ENCODE peak calls at places on chromosomes 7 and 10, in six cellular contexts. A is SK-N-SH, C is HCT116, Z is GM12878, L is K562, U is HepG2. E is an unnamed sample.

GRCh38 chr7:112572669-112573301 is 92.0 kb downstream of the LSMEM1 start:
- DNase-seq in C (no peak), A (no peak), L (no peak), U (peak), Z (no peak), E (peak)

GRCh38 chr7:51847461-51848134 is 531.0 kb upstream of the COBL start:
- DNase-seq in A (no peak), U (no peak), Z (no peak), C (no peak), L (no peak), E (peak)

GRCh38 chr10:114933588-114933987 is 4.4 kb upstream of the TRUB1 start:
- DNase-seq in C (no peak), U (no peak), L (no peak), Z (no peak), A (no peak), E (no peak)

GRCh38 chr7:140726304-140726703 is 29.8 kb downstream of the NDUFB2 start:
- DNase-seq in U (peak), A (peak), Z (no peak), L (no peak), C (peak), E (peak)

GRCh38 chr10:124053971-124054370 is 39.4 kb downstream of the CHST15 start:
- DNase-seq in L (no peak), U (no peak), A (no peak), C (peak), Z (no peak), E (no peak)

GRCh38 chr10:4780782-4781181 is 45.2 kb upstream of the AKR1E2 start:
- DNase-seq in C (no peak), Z (no peak), L (no peak), A (peak), U (no peak), E (no peak)

GRCh38 chr7:3272691-3273141 is 28.3 kb upstream of the SDK1 start:
- DNase-seq in C (peak), A (no peak), L (no peak), U (no peak), Z (no peak), E (no peak)

GRCh38 chr7:20269726-20270125 is 52.5 kb upstream of the MACC1 start:
- DNase-seq in U (no peak), L (no peak), A (no peak), Z (no peak), C (no peak), E (no peak)

GRCh38 chr7:7098280-7098818 is 84.0 kb upstream of the C1GALT1 start:
- DNase-seq in C (no peak), Z (no peak), L (no peak), U (no peak), A (no peak), E (no peak)

GRCh38 chr7:101126651-101127459 is at the start of gene SERPINE1:
- DNase-seq in C (peak), A (peak), U (peak), Z (peak), L (peak), E (no peak)

GRCh38 chr10:31140716-31141115 is 109.1 kb upstream of the ZNF438 start:
- DNase-seq in C (no peak), U (no peak), A (no peak), L (no peak), Z (no peak), E (no peak)

GRCh38 chr10:80409121-80409520 is 770 bp downstream of the PRXL2A start:
- DNase-seq in Z (no peak), U (no peak), L (no peak), A (peak), C (no peak), E (no peak)

GRCh38 chr7:122303971-122304603 is 463 bp downstream of the FEZF1 start:
- DNase-seq in A (peak), C (no peak), U (no peak), Z (no peak), L (no peak), E (no peak)

GRCh38 chr10:4006051-4006450 is 221.0 kb upstream of the KLF6 start:
- DNase-seq in Z (no peak), L (no peak), U (no peak), A (no peak), C (no peak), E (no peak)

GRCh38 chr10:27541728-27542285 is 37.7 kb downstream of the RAB18 start:
- DNase-seq in U (no peak), C (no peak), L (no peak), Z (no peak), A (no peak), E (peak)

GRCh38 chr7:26637610-26638009 is 226.8 kb downstream of the SKAP2 start:
- DNase-seq in A (no peak), U (no peak), C (no peak), Z (no peak), L (no peak), E (no peak)

GRCh38 chr7:4525884-4526283 is 156.2 kb upstream of the FOXK1 start:
- DNase-seq in L (no peak), Z (no peak), A (no peak), C (no peak), U (no peak), E (no peak)

GRCh38 chr7:68785036-68785435 is 813.2 kb upstream of the AUTS2 start:
- DNase-seq in Z (no peak), U (no peak), A (no peak), L (no peak), C (no peak), E (no peak)

GRCh38 chr7:68789597-68789996 is 808.7 kb upstream of the AUTS2 start:
- DNase-seq in A (no peak), U (no peak), C (no peak), Z (no peak), L (no peak), E (no peak)

GRCh38 chr7:68787586-68787985 is 810.7 kb upstream of the AUTS2 start:
- DNase-seq in C (no peak), U (no peak), L (no peak), Z (no peak), A (no peak), E (no peak)

GRCh38 chr7:68783671-68784070 is 814.6 kb upstream of the AUTS2 start:
- DNase-seq in Z (no peak), U (no peak), A (no peak), L (no peak), C (no peak), E (no peak)
- TF ChIP-seq JUND in Z (no peak), U (no peak), A (no peak), L (no peak), C (no peak), E (no peak)

DNA sequence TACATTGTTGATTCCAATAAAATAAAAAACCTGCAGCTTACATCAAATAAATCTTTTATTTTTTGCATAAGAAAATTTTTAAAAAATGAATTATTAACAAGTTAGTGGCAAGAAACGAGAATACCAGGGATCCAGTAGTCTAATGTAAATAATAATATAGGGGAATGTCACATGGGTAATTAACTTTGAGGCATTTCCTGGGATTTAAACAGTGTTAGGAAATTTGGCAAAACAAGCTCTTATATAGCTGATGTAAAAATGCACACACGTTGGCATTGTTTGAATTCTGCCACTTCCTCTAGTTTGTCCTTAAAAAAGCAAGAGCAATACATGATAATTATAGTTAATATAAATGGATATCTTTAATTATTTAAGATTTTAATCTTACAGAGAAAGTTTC is 768.6 kb downstream of the CNTNAP2 start:
- DNase-seq in U (no peak), A (no peak), L (no peak), Z (no peak), C (no peak), E (no peak)
- TF ChIP-seq JUND in U (no peak), A (no peak), L (no peak), Z (no peak), C (no peak), E (no peak)

DNA sequence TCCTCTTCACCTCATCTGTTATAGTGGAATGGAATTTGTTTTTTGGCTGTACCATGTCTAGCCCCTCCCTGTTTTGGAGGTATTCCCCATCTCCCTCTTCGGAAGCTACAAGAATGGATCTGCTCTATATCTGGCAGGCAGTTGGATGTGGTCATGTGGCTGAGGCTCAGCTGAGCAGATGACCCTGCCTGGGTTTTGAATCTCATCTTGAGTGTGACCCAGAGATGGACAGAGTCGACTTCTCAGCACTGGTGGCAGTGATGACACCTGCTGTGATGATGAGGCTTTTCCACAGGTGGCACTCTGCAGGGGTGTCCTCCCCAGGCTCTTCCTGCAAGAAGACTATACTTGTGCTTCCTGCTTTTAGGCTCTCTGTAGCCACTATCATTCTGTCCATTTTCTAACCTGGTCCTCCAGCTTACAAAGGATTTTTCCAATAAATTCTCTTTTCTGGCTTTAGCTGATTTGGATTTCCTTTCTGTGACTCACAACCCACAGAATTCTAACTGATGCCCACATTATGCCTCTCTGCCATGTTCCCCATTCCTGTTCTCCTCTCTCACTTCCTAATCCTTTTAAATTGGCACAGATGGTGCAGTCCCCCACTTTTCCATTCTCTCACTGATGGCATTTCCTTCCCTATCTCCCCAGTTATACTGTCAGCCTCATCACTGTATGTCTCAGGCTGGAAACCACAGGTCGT is 7.5 kb upstream of the ARHGAP22 start:
- DNase-seq in U (no peak), Z (no peak), C (no peak), L (no peak), A (no peak), E (no peak)
- TF ChIP-seq JUND in U (no peak), Z (no peak), C (no peak), L (no peak), A (peak), E (no peak)

GRCh38 chr10:49283491-49283890 is 15.5 kb upstream of the C10orf71 start:
- DNase-seq in U (no peak), L (no peak), A (no peak), Z (no peak), C (no peak), E (no peak)
- TF ChIP-seq JUND in U (no peak), L (no peak), A (no peak), Z (no peak), C (no peak), E (no peak)

GRCh38 chr7:158473946-158474345 is 113.7 kb downstream of the PTPRN2 start:
- DNase-seq in U (no peak), Z (no peak), L (no peak), C (no peak), A (no peak), E (no peak)
- TF ChIP-seq JUND in U (no peak), Z (no peak), L (no peak), C (no peak), A (no peak), E (no peak)

GRCh38 chr7:127391591-127392181 is 822 bp downstream of the ZNF800 start:
- DNase-seq in Z (no peak), L (no peak), U (no peak), A (no peak), C (no peak), E (peak)

GRCh38 chr7:127390817-127391590 is 1.5 kb downstream of the ZNF800 start:
- DNase-seq in C (no peak), U (no peak), L (no peak), Z (no peak), A (no peak), E (no peak)

GRCh38 chr7:127393370-127394058 is 1.0 kb upstream of the ZNF800 start:
- DNase-seq in Z (no peak), U (no peak), L (no peak), C (no peak), A (peak), E (no peak)

GRCh38 chr7:127392566-127393369 is at the start of gene ZNF800:
- DNase-seq in A (peak), Z (no peak), C (peak), U (peak), L (peak), E (peak)

DNA sequence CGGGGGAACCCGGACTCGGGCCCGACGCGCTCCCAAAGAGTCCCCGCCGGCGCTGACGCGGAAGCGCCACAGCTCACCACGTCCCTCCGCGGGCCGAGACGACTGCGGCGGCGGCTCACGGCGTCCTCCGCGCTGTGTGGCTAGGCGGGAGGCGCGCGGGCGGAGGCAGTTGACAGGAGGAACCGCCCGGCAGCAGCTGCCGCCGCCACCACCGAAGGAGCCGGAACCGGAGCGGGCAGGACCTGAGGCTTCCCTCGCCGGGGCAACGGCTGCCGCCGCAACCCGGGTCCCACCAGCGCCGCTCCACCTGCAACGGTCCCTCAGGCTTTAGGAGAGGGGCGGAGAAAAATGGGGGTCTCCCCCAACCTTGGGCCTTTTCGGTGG is 334 bp downstream of the ZNF800 start:
- DNase-seq in U (no peak), L (peak), C (no peak), Z (no peak), A (peak), E (no peak)
- TF ChIP-seq JUND in U (no peak), L (no peak), C (no peak), Z (no peak), A (no peak), E (no peak)

GRCh38 chr10:45181483-45181882 is 133.9 kb downstream of the OR13A1 start:
- DNase-seq in A (no peak), U (no peak), Z (no peak), L (no peak), C (no peak), E (peak)
- TF ChIP-seq JUND in A (no peak), U (no peak), Z (no peak), L (no peak), C (no peak), E (no peak)

DNA sequence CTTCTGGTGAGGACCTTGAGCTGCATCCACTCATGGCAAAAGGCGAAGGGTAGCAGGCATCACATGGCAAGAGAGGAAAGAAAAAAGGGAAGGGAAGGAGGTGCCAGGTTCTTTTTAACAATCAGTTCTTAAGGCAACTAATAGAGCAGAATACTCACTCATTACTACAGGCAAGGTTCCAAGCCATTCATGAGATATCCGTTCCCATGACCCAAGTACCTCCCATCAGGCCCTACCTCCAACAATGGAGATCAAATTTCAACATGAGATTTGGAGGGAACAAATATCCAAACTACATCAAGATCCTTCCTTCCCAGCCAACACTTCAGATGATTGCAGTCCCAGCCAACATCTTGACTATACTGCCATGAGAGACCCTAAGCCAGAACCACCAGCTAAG is 38.9 kb upstream of the YAE1 start:
- DNase-seq in C (no peak), U (no peak), Z (no peak), L (no peak), A (no peak), E (no peak)
- TF ChIP-seq JUND in C (no peak), U (no peak), Z (no peak), L (no peak), A (no peak), E (no peak)

E was measured in T47D.